ENCODE peak calls at places on chromosomes 13 and 19, in ten cellular contexts. U, K, W, E, J, I, S, H, C and T are unnamed samples.
A peak's percentile ranks its signal among the peaks of the same experiment; 100 is the strongest.

GRCh38 chr13:34347784-34348573 is 530.0 kb downstream of the RFC3 start:
- DNase-seq in U (peak; percentile 25), K (no peak), W (no peak), E (no peak), J (no peak), I (peak; percentile 38), S (no peak), H (no peak), C (no peak), T (no peak)

GRCh38 chr13:75341025-75341424 is 140.9 kb downstream of the TBC1D4 start:
- DNase-seq in U (no peak), K (no peak), W (no peak), E (no peak), J (no peak), I (no peak), S (no peak), H (no peak), C (no peak), T (no peak)

GRCh38 chr19:37127999-37128820 is 44.3 kb downstream of the ZNF585A start:
- DNase-seq in U (no peak), K (no peak), W (no peak), E (no peak), J (no peak), I (no peak), S (no peak), H (no peak), C (no peak), T (no peak)

GRCh38 chr13:33139186-33139585 is 123.0 kb downstream of the KL start:
- DNase-seq in U (peak; percentile 90), K (no peak), W (no peak), E (no peak), J (no peak), I (no peak), S (no peak), H (no peak), C (no peak), T (no peak)

GRCh38 chr13:26476744-26477129 is 80.7 kb upstream of the WASF3 start:
- DNase-seq in U (no peak), K (no peak), W (no peak), E (no peak), J (no peak), I (no peak), S (no peak), H (no peak), C (no peak), T (no peak)

GRCh38 chr19:5903502-5904301 is at the start of gene NDUFA11:
- DNase-seq in U (peak; percentile 97), K (peak; percentile 93), W (peak; percentile 97), E (peak; percentile 98), J (peak; percentile 91), I (peak; percentile 70), S (peak; percentile 97), H (peak; percentile 94), C (peak; percentile 98), T (peak; percentile 94)

GRCh38 chr13:84702174-84702573 is 819.9 kb upstream of the SLITRK1 start:
- DNase-seq in U (no peak), K (no peak), W (no peak), E (no peak), J (no peak), I (no peak), S (no peak), H (no peak), C (no peak), T (no peak)

GRCh38 chr19:19750131-19750841 is 17.4 kb upstream of the ZNF14 start:
- DNase-seq in U (no peak), K (no peak), W (no peak), E (no peak), J (no peak), I (no peak), S (no peak), H (no peak), C (no peak), T (no peak)

GRCh38 chr13:109655206-109655600 is 131.2 kb downstream of the IRS2 start:
- DNase-seq in U (no peak), K (no peak), W (no peak), E (no peak), J (no peak), I (no peak), S (no peak), H (no peak), C (no peak), T (peak; percentile 28)

GRCh38 chr13:43054803-43055802 is 31.7 kb downstream of the DNAJC15 start:
- DNase-seq in U (peak; percentile 38), K (no peak), W (no peak), E (peak; percentile 51), J (peak; percentile 66), I (peak; percentile 65), S (no peak), H (peak; percentile 8), C (peak; percentile 77), T (peak; percentile 84)

GRCh38 chr19:53982056-53982455 is 9.4 kb upstream of the CACNG6 start:
- DNase-seq in U (no peak), K (no peak), W (no peak), E (no peak), J (no peak), I (no peak), S (no peak), H (no peak), C (peak; percentile 43), T (peak; percentile 26)

GRCh38 chr13:107866007-107866665 is 349.2 kb downstream of the LIG4 start:
- DNase-seq in U (no peak), K (no peak), W (no peak), E (no peak), J (no peak), I (no peak), S (no peak), H (no peak), C (peak; percentile 60), T (no peak)

GRCh38 chr19:42115705-42116104 is 16.5 kb downstream of the POU2F2 start:
- DNase-seq in U (no peak), K (no peak), W (no peak), E (no peak), J (no peak), I (no peak), S (no peak), H (no peak), C (no peak), T (no peak)

GRCh38 chr13:38045278-38046048 is 175.9 kb upstream of the TRPC4 start:
- DNase-seq in U (no peak), K (peak; percentile 8), W (no peak), E (no peak), J (no peak), I (no peak), S (no peak), H (no peak), C (no peak), T (peak; percentile 46)

GRCh38 chr19:14985133-14985532 is 5.5 kb upstream of the SLC1A6 start:
- DNase-seq in U (no peak), K (no peak), W (no peak), E (no peak), J (no peak), I (no peak), S (no peak), H (no peak), C (no peak), T (no peak)

GRCh38 chr19:51948979-51949378 is 21.7 kb downstream of the ZNF613 start:
- DNase-seq in U (peak; percentile 57), K (no peak), W (peak; percentile 37), E (no peak), J (no peak), I (no peak), S (no peak), H (no peak), C (peak; percentile 7), T (peak; percentile 75)

GRCh38 chr13:103188688-103189326 is 122.6 kb upstream of the SLC10A2 start:
- DNase-seq in U (no peak), K (peak; percentile 45), W (no peak), E (no peak), J (no peak), I (no peak), S (no peak), H (no peak), C (no peak), T (peak; percentile 23)

GRCh38 chr19:46495789-46496099 is at the start of gene PNMA8B:
- DNase-seq in U (peak; percentile 79), K (peak; percentile 51), W (peak; percentile 76), E (no peak), J (no peak), I (no peak), S (peak; percentile 41), H (no peak), C (no peak), T (peak; percentile 54)

GRCh38 chr19:48696353-48697010 is 711 bp downstream of the FUT2 start:
- DNase-seq in U (no peak), K (no peak), W (no peak), E (peak; percentile 72), J (no peak), I (no peak), S (no peak), H (no peak), C (no peak), T (no peak)

GRCh38 chr13:59458908-59459579 is 704.7 kb downstream of the DIAPH3 start:
- DNase-seq in U (peak; percentile 42), K (peak; percentile 26), W (no peak), E (no peak), J (peak; percentile 49), I (no peak), S (no peak), H (no peak), C (peak; percentile 3), T (peak; percentile 88)

GRCh38 chr13:79966039-79966438 is 374.9 kb downstream of the SPRY2 start:
- DNase-seq in U (no peak), K (no peak), W (no peak), E (no peak), J (no peak), I (no peak), S (no peak), H (no peak), C (no peak), T (no peak)

GRCh38 chr13:67841071-67841470 is 610.9 kb upstream of the PCDH9 start:
- DNase-seq in U (no peak), K (no peak), W (no peak), E (no peak), J (no peak), I (no peak), S (no peak), H (no peak), C (no peak), T (no peak)

GRCh38 chr19:4676955-4677731 is 7.0 kb upstream of the MYDGF start:
- DNase-seq in U (peak; percentile 66), K (peak; percentile 27), W (no peak), E (no peak), J (no peak), I (no peak), S (peak; percentile 28), H (no peak), C (peak; percentile 60), T (peak; percentile 37)

GRCh38 chr13:40178130-40178529 is 488.3 kb downstream of the FOXO1 start:
- DNase-seq in U (no peak), K (no peak), W (no peak), E (no peak), J (no peak), I (no peak), S (no peak), H (no peak), C (no peak), T (no peak)

GRCh38 chr13:41311607-41312500 is 787 bp downstream of the NAA16 start:
- DNase-seq in U (peak; percentile 47), K (peak; percentile 33), W (no peak), E (peak; percentile 71), J (no peak), I (no peak), S (peak; percentile 31), H (peak; percentile 46), C (peak; percentile 40), T (peak; percentile 52)

GRCh38 chr19:13116282-13117175 is at the start of gene TRMT1:
- DNase-seq in U (peak; percentile 95), K (peak; percentile 99), W (peak; percentile 81), E (peak; percentile 93), J (peak; percentile 74), I (peak; percentile 72), S (peak; percentile 90), H (peak; percentile 86), C (peak; percentile 95), T (peak; percentile 94)

GRCh38 chr19:525857-526419 is 5.6 kb upstream of the CDC34 start:
- DNase-seq in U (no peak), K (no peak), W (no peak), E (no peak), J (no peak), I (no peak), S (no peak), H (no peak), C (no peak), T (no peak)

GRCh38 chr19:508204-509150 is 1.2 kb downstream of the TPGS1 start:
- DNase-seq in U (peak; percentile 32), K (no peak), W (no peak), E (peak; percentile 50), J (no peak), I (no peak), S (no peak), H (no peak), C (no peak), T (no peak)